ENCODE peak calls at places on chromosome 3, in nine cellular contexts. One of them, this sample, is unnamed.
A peak's percentile ranks its signal among the peaks of the same experiment; 100 is the strongest.

GRCh38 chr3:158710601-158711000 is 21.7 kb downstream of the RARRES1 start:
- DNase-seq in stimulated activated effector memory CD8-positive, alpha-beta T cell treated with anti-CD3 and anti-CD28 coated beads, Interleukin-12 subunit alpha, Interleukin-12 subunit beta, amount 100 ng/mL, for 72 hours: no peak
- DNase-seq in AG04450: no peak
- DNase-seq in GM12865: no peak
- DNase-seq in WERI-Rb-1: no peak
- DNase-seq in right atrium auricular region: no peak
- DNase-seq in mesendoderm: no peak
- DNase-seq in NAMALWA: no peak
- DNase-seq in ELR: no peak
- DNase-seq in this sample: no peak

GRCh38 chr3:8756671-8757070 is 12.7 kb downstream of the OXTR start:
- DNase-seq in stimulated activated effector memory CD8-positive, alpha-beta T cell treated with anti-CD3 and anti-CD28 coated beads, Interleukin-12 subunit alpha, Interleukin-12 subunit beta, amount 100 ng/mL, for 72 hours: no peak
- DNase-seq in AG04450: no peak
- DNase-seq in GM12865: no peak
- DNase-seq in WERI-Rb-1: no peak
- DNase-seq in right atrium auricular region: no peak
- DNase-seq in mesendoderm: peak; percentile 94
- DNase-seq in NAMALWA: no peak
- DNase-seq in ELR: no peak
- DNase-seq in this sample: no peak

GRCh38 chr3:114217266-114217665 is 20.1 kb downstream of the ZNF80 start:
- DNase-seq in stimulated activated effector memory CD8-positive, alpha-beta T cell treated with anti-CD3 and anti-CD28 coated beads, Interleukin-12 subunit alpha, Interleukin-12 subunit beta, amount 100 ng/mL, for 72 hours: no peak
- DNase-seq in AG04450: no peak
- DNase-seq in GM12865: no peak
- DNase-seq in WERI-Rb-1: no peak
- DNase-seq in right atrium auricular region: no peak
- DNase-seq in mesendoderm: no peak
- DNase-seq in NAMALWA: no peak
- DNase-seq in ELR: no peak
- DNase-seq in this sample: no peak

GRCh38 chr3:108088146-108088545 is 2.7 kb downstream of the CD47 start:
- DNase-seq in stimulated activated effector memory CD8-positive, alpha-beta T cell treated with anti-CD3 and anti-CD28 coated beads, Interleukin-12 subunit alpha, Interleukin-12 subunit beta, amount 100 ng/mL, for 72 hours: no peak
- DNase-seq in AG04450: no peak
- DNase-seq in GM12865: no peak
- DNase-seq in WERI-Rb-1: no peak
- DNase-seq in right atrium auricular region: no peak
- DNase-seq in mesendoderm: no peak
- DNase-seq in NAMALWA: peak; percentile 28
- DNase-seq in ELR: no peak
- DNase-seq in this sample: no peak

GRCh38 chr3:147419062-147419701 is 10.0 kb downstream of the ZIC1 start:
- DNase-seq in stimulated activated effector memory CD8-positive, alpha-beta T cell treated with anti-CD3 and anti-CD28 coated beads, Interleukin-12 subunit alpha, Interleukin-12 subunit beta, amount 100 ng/mL, for 72 hours: no peak
- DNase-seq in AG04450: peak; percentile 4
- DNase-seq in GM12865: peak; percentile 39
- DNase-seq in WERI-Rb-1: peak; percentile 88
- DNase-seq in right atrium auricular region: no peak
- DNase-seq in mesendoderm: peak; percentile 94
- DNase-seq in NAMALWA: no peak
- DNase-seq in ELR: no peak
- DNase-seq in this sample: peak; percentile 84

GRCh38 chr3:73520931-73521461 is 103.7 kb downstream of the PDZRN3 start:
- DNase-seq in stimulated activated effector memory CD8-positive, alpha-beta T cell treated with anti-CD3 and anti-CD28 coated beads, Interleukin-12 subunit alpha, Interleukin-12 subunit beta, amount 100 ng/mL, for 72 hours: no peak
- DNase-seq in AG04450: no peak
- DNase-seq in GM12865: no peak
- DNase-seq in WERI-Rb-1: peak; percentile 81
- DNase-seq in right atrium auricular region: no peak
- DNase-seq in mesendoderm: no peak
- DNase-seq in NAMALWA: no peak
- DNase-seq in ELR: no peak
- DNase-seq in this sample: no peak

GRCh38 chr3:53156368-53156834 is 4.6 kb upstream of the PRKCD start:
- DNase-seq in stimulated activated effector memory CD8-positive, alpha-beta T cell treated with anti-CD3 and anti-CD28 coated beads, Interleukin-12 subunit alpha, Interleukin-12 subunit beta, amount 100 ng/mL, for 72 hours: no peak
- DNase-seq in AG04450: no peak
- DNase-seq in GM12865: no peak
- DNase-seq in WERI-Rb-1: no peak
- DNase-seq in right atrium auricular region: no peak
- DNase-seq in mesendoderm: peak; percentile 41
- DNase-seq in NAMALWA: no peak
- DNase-seq in ELR: no peak
- DNase-seq in this sample: no peak

GRCh38 chr3:54785976-54786375 is 141.9 kb downstream of the LRTM1 start:
- DNase-seq in stimulated activated effector memory CD8-positive, alpha-beta T cell treated with anti-CD3 and anti-CD28 coated beads, Interleukin-12 subunit alpha, Interleukin-12 subunit beta, amount 100 ng/mL, for 72 hours: no peak
- DNase-seq in AG04450: no peak
- DNase-seq in GM12865: no peak
- DNase-seq in WERI-Rb-1: no peak
- DNase-seq in right atrium auricular region: no peak
- DNase-seq in mesendoderm: no peak
- DNase-seq in NAMALWA: no peak
- DNase-seq in ELR: no peak
- DNase-seq in this sample: no peak

GRCh38 chr3:129560269-129560787 is 17.4 kb downstream of the H1-8 start:
- DNase-seq in stimulated activated effector memory CD8-positive, alpha-beta T cell treated with anti-CD3 and anti-CD28 coated beads, Interleukin-12 subunit alpha, Interleukin-12 subunit beta, amount 100 ng/mL, for 72 hours: no peak
- DNase-seq in AG04450: peak; percentile 26
- DNase-seq in GM12865: no peak
- DNase-seq in WERI-Rb-1: peak; percentile 40
- DNase-seq in right atrium auricular region: peak; percentile 74
- DNase-seq in mesendoderm: no peak
- DNase-seq in NAMALWA: no peak
- DNase-seq in ELR: peak; percentile 63
- DNase-seq in this sample: no peak

GRCh38 chr3:169337541-169337940 is 326.0 kb downstream of the MECOM start:
- DNase-seq in stimulated activated effector memory CD8-positive, alpha-beta T cell treated with anti-CD3 and anti-CD28 coated beads, Interleukin-12 subunit alpha, Interleukin-12 subunit beta, amount 100 ng/mL, for 72 hours: no peak
- DNase-seq in AG04450: no peak
- DNase-seq in GM12865: no peak
- DNase-seq in WERI-Rb-1: no peak
- DNase-seq in right atrium auricular region: no peak
- DNase-seq in mesendoderm: no peak
- DNase-seq in NAMALWA: no peak
- DNase-seq in ELR: no peak
- DNase-seq in this sample: no peak